ENCODE peak calls at places on chromosomes 11 and 22, in six cellular contexts. M, N, J, L, E and B are unnamed samples.

GRCh38 chr11:67267188-67268035 is 1.1 kb downstream of the GRK2 start:
- DNase-seq in M (no peak), N (peak), J (no peak), L (no peak), E (no peak), B (no peak)

GRCh38 chr11:130413383-130414106 is 14.9 kb downstream of the ADAMTS8 start:
- DNase-seq in M (no peak), N (no peak), J (no peak), L (peak), E (no peak), B (no peak)

GRCh38 chr11:116871248-116871647 is 33.8 kb upstream of the APOA1 start:
- DNase-seq in M (no peak), N (no peak), J (no peak), L (peak), E (no peak), B (no peak)

GRCh38 chr11:129973809-129974208 is 28.8 kb downstream of the PRDM10 start:
- DNase-seq in M (peak), N (no peak), J (peak), L (no peak), E (no peak), B (peak)

GRCh38 chr11:130653838-130654601 is 205.6 kb downstream of the ADAMTS15 start:
- DNase-seq in M (peak), N (no peak), J (peak), L (no peak), E (no peak), B (peak)

GRCh38 chr11:75421035-75421602 is 11.9 kb downstream of the KLHL35 start:
- DNase-seq in M (peak), N (no peak), J (no peak), L (no peak), E (no peak), B (no peak)

GRCh38 chr22:47083379-47083986 is 321.0 kb downstream of the TBC1D22A start:
- DNase-seq in M (no peak), N (no peak), J (no peak), L (no peak), E (no peak), B (no peak)

GRCh38 chr22:19717691-19718254 is 3.5 kb downstream of the SEPTIN5 start:
- DNase-seq in M (peak), N (peak), J (peak), L (peak), E (peak), B (peak)

GRCh38 chr11:125514336-125515101 is 18.5 kb upstream of the FEZ1 start:
- DNase-seq in M (no peak), N (peak), J (peak), L (peak), E (peak), B (no peak)

GRCh38 chr22:32880906-32881596 is 79.5 kb downstream of the TIMP3 start:
- DNase-seq in M (peak), N (peak), J (peak), L (peak), E (no peak), B (peak)

GRCh38 chr22:37331811-37332536 is 49.7 kb downstream of the CYTH4 start:
- DNase-seq in M (no peak), N (no peak), J (no peak), L (no peak), E (no peak), B (no peak)

GRCh38 chr11:33893711-33894401 is 2.0 kb upstream of the LMO2 start:
- DNase-seq in M (no peak), N (peak), J (no peak), L (no peak), E (peak), B (no peak)

GRCh38 chr22:17063372-17064106 is 21.3 kb upstream of the IL17RA start:
- DNase-seq in M (no peak), N (no peak), J (no peak), L (no peak), E (no peak), B (no peak)

GRCh38 chr11:61827573-61828378 is at the start of gene FADS2:
- DNase-seq in M (peak), N (peak), J (peak), L (peak), E (peak), B (peak)

GRCh38 chr11:106421673-106422292 is 344.3 kb downstream of the AASDHPPT start:
- DNase-seq in M (peak), N (no peak), J (peak), L (no peak), E (no peak), B (no peak)

GRCh38 chr22:37953062-37953436 is 352 bp downstream of the C22orf23 start:
- DNase-seq in M (peak), N (no peak), J (no peak), L (no peak), E (no peak), B (no peak)

GRCh38 chr22:45671783-45672563 is at the start of gene ATXN10:
- DNase-seq in M (peak), N (peak), J (peak), L (peak), E (peak), B (peak)

GRCh38 chr11:78061088-78061920 is 2.4 kb upstream of the THRSP start:
- DNase-seq in M (no peak), N (no peak), J (no peak), L (no peak), E (no peak), B (no peak)

GRCh38 chr11:106621479-106621878 is 396.8 kb downstream of the GUCY1A2 start:
- DNase-seq in M (no peak), N (no peak), J (no peak), L (no peak), E (no peak), B (no peak)

GRCh38 chr11:78620159-78620558 is 45.5 kb upstream of the NARS2 start:
- DNase-seq in M (no peak), N (no peak), J (no peak), L (no peak), E (no peak), B (no peak)

GRCh38 chr11:1237851-1238250 is 15.0 kb downstream of the MUC5B start:
- DNase-seq in M (no peak), N (no peak), J (no peak), L (no peak), E (no peak), B (no peak)

GRCh38 chr11:92211576-92212167 is 12.9 kb upstream of the FAT3 start:
- DNase-seq in M (peak), N (no peak), J (peak), L (peak), E (no peak), B (peak)

GRCh38 chr22:32466496-32466895 is 2.2 kb upstream of the BPIFC start:
- DNase-seq in M (no peak), N (no peak), J (no peak), L (no peak), E (no peak), B (no peak)

GRCh38 chr11:362642-363442 is 6.5 kb upstream of the B4GALNT4 start:
- DNase-seq in M (no peak), N (no peak), J (no peak), L (no peak), E (no peak), B (no peak)

GRCh38 chr11:93517611-93518010 is 25.6 kb downstream of the SMCO4 start:
- DNase-seq in M (no peak), N (no peak), J (no peak), L (no peak), E (no peak), B (peak)

GRCh38 chr11:94708642-94709041 is 59.5 kb upstream of the AMOTL1 start:
- DNase-seq in M (no peak), N (no peak), J (no peak), L (no peak), E (no peak), B (no peak)

GRCh38 chr11:78941226-78941851 is 366.7 kb upstream of the NARS2 start:
- DNase-seq in M (no peak), N (no peak), J (no peak), L (no peak), E (no peak), B (peak)

GRCh38 chr11:130122141-130122575 is 37.4 kb upstream of the ST14 start:
- DNase-seq in M (no peak), N (no peak), J (no peak), L (peak), E (no peak), B (no peak)